ENCODE peak calls at places on chromosomes 12 and 14, in seven cellular contexts. O, X, C, I, U, N and T are unnamed samples. For H3K27me3, the result is how much of the 10 kb centered on the place peaks cover.

GRCh38 chr12:122825773-122826724 is 9.2 kb upstream of the HIP1R start:
- DNase-seq in I (no peak), N (no peak), X (no peak), O (no peak), U (no peak), C (no peak), T (no peak)

GRCh38 chr12:96427269-96427729 is 27.1 kb upstream of the CDK17 start:
- DNase-seq in O (peak), U (no peak), X (peak), I (peak), C (peak), N (peak), T (peak)

GRCh38 chr12:66164349-66164821 is 5.4 kb downstream of the TMBIM4 start:
- DNase-seq in C (no peak), U (no peak), I (no peak), N (no peak), X (no peak), O (peak), T (peak)

GRCh38 chr14:68876976-68877375 is 84.1 kb upstream of the ZFP36L1 start:
- DNase-seq in N (no peak), O (no peak), U (no peak), I (no peak), X (no peak), C (no peak), T (no peak)

GRCh38 chr14:50342211-50343080 is 30.3 kb downstream of the DMAC2L start:
- DNase-seq in X (peak), N (no peak), I (no peak), U (no peak), C (peak), O (peak), T (peak)

GRCh38 chr12:111447571-111448265 is 42.0 kb downstream of the SH2B3 start:
- DNase-seq in N (no peak), I (no peak), U (peak), O (no peak), C (no peak), X (no peak), T (no peak)

GRCh38 chr14:99698642-99699041 is 14.5 kb downstream of the CYP46A1 start:
- DNase-seq in C (no peak), O (no peak), I (no peak), U (peak), N (no peak), X (no peak), T (no peak)

GRCh38 chr12:75878382-75878720 is 153.2 kb downstream of the PHLDA1 start:
- DNase-seq in O (peak), X (peak), I (no peak), U (no peak), C (no peak), N (no peak), T (peak)

GRCh38 chr14:34479694-34480093 is 17.7 kb upstream of the SPTSSA start:
- DNase-seq in C (no peak), O (no peak), N (no peak), X (no peak), I (no peak), U (no peak), T (no peak)

GRCh38 chr14:37824936-37825698 is 229.7 kb downstream of the TTC6 start:
- DNase-seq in U (no peak), N (no peak), C (no peak), I (no peak), X (no peak), O (no peak), T (peak)

GRCh38 chr12:11718768-11719253 is 69.3 kb downstream of the ETV6 start:
- DNase-seq in N (no peak), X (peak), C (no peak), O (peak), I (no peak), U (no peak), T (peak)

GRCh38 chr12:70535896-70536374 is 101.3 kb downstream of the PTPRB start:
- DNase-seq in U (no peak), O (no peak), C (no peak), X (peak), I (no peak), N (no peak), T (no peak)

GRCh38 chr12:22729898-22730443 is 105.0 kb downstream of the ETNK1 start:
- DNase-seq in O (peak), C (no peak), X (peak), N (no peak), I (no peak), U (no peak), T (peak)

GRCh38 chr14:52044791-52045522 is 23.9 kb downstream of the NID2 start:
- DNase-seq in C (no peak), N (peak), X (no peak), U (no peak), I (no peak), O (peak), T (peak)

GRCh38 chr12:117035287-117035686 is 63.9 kb downstream of the TESC start:
- DNase-seq in U (no peak), C (no peak), I (no peak), N (no peak), X (peak), O (no peak), T (no peak)

GRCh38 chr12:93892431-93893210 is 215.4 kb downstream of the CRADD start:
- DNase-seq in X (peak), N (no peak), O (no peak), U (no peak), I (peak), C (no peak), T (no peak)

GRCh38 chr12:124469193-124469888 is 98.1 kb downstream of the NCOR2 start:
- DNase-seq in O (no peak), I (no peak), X (peak), U (peak), C (peak), N (no peak), T (no peak)

GRCh38 chr12:58509116-58509885 is 411.0 kb downstream of the LRIG3 start:
- DNase-seq in I (no peak), C (no peak), U (no peak), X (no peak), N (no peak), O (peak), T (peak)

GRCh38 chr14:106491851-106492250 is 965.5 kb downstream of the TMEM121 start:
- DNase-seq in X (peak), U (peak), I (no peak), N (no peak), C (no peak), O (no peak), T (no peak)

GRCh38 chr14:43306053-43306452 is 1201.0 kb downstream of the FSCB start:
- DNase-seq in N (no peak), U (no peak), X (no peak), I (no peak), O (no peak), C (no peak), T (no peak)

GRCh38 chr12:96496944-96497343 is 7.6 kb downstream of the CFAP54 start:
- DNase-seq in O (no peak), N (no peak), X (no peak), I (no peak), C (no peak), U (no peak), T (no peak)

GRCh38 chr12:14313379-14313778 is 52.1 kb upstream of the ATF7IP start:
- DNase-seq in C (no peak), N (peak), O (peak), U (no peak), X (no peak), I (no peak), T (no peak)
- H3K27me3 ChIP-seq in C (under half), N (under half), O (under half), U (under half), X (under half), I (under half), T (under half)

GRCh38 chr12:100187068-100187467 is 13.5 kb upstream of the ACTR6 start:
- DNase-seq in C (no peak), O (no peak), X (no peak), I (no peak), N (no peak), U (no peak), T (no peak)

GRCh38 chr12:100189241-100190012 is 11.2 kb upstream of the ACTR6 start:
- DNase-seq in X (no peak), O (no peak), N (no peak), C (no peak), I (no peak), U (no peak), T (no peak)

GRCh38 chr12:100186071-100186470 is 14.5 kb upstream of the ACTR6 start:
- DNase-seq in U (no peak), I (no peak), C (no peak), X (no peak), O (no peak), N (no peak), T (no peak)

GRCh38 chr12:100190013-100190394 is 10.6 kb upstream of the ACTR6 start:
- DNase-seq in N (no peak), X (no peak), C (no peak), U (no peak), O (no peak), I (no peak), T (peak)

GRCh38 chr12:100187857-100188519 is 12.6 kb upstream of the ACTR6 start:
- DNase-seq in U (no peak), X (no peak), C (no peak), N (no peak), O (no peak), I (no peak), T (no peak)
- H4K8ac ChIP-seq in U (no peak), X (no peak), C (no peak), N (no peak), O (no peak), I (no peak), T (no peak)

DNA sequence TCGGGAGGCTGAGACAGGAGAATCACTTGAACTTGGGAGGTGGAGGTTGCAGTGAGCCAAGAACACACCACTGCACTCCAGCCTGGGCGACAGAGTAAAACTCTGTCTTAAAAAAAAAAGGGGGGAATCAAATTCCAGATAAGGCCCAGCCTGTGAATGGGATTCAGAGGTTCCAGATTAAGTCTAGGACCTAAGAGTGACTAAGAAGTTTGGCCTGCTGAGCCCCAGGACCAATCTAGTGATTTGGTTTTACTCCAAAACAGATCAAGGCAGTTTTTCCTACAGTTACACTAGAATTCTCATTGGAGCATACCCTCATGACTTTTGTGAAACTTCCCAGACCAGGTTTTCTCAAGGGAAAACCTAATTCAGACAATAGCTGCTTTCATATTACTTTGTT is 22.8 kb downstream of the EXOC5 start:
- DNase-seq in N (no peak), I (no peak), X (peak), C (no peak), U (no peak), O (no peak), T (no peak)
- H3K27me3 ChIP-seq in N (under half), I (under half), X (under half), C (under half), U (under half), O (under half), T (under half)

GRCh38 chr14:93785423-93785822 is 2.9 kb downstream of the PRIMA1 start:
- DNase-seq in I (no peak), U (no peak), N (no peak), C (no peak), X (no peak), O (no peak), T (no peak)
- H4K8ac ChIP-seq in I (no peak), U (no peak), N (no peak), C (no peak), X (no peak), O (no peak), T (no peak)

GRCh38 chr14:61923348-61923747 is 161.1 kb downstream of the SNAPC1 start:
- DNase-seq in N (no peak), C (no peak), X (peak), I (no peak), O (peak), U (no peak), T (peak)

DNA sequence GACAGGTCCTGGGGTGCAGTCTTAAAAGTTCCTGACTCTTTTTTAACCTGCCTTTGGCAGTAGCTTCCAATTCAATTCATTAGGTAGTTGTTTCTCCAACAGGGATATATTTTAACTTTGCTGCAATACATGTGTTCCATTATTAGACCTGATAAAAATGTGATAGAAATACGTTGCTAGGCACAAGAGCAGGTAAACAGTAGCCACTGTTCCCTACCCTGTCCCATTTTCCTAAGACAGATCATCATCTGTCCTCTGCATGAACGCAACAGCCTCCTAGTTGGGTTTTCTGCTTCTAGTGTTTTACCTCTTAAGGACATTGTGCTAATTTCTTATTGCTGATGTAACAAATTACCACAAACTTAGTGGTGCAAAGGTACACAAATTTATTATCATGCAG is 156.8 kb downstream of the SNAPC1 start:
- DNase-seq in O (no peak), N (no peak), I (no peak), X (no peak), C (no peak), U (no peak), T (no peak)
- H3K27me3 ChIP-seq in O (under half), N (under half), I (under half), X (under half), C (under half), U (under half), T (under half)

DNA sequence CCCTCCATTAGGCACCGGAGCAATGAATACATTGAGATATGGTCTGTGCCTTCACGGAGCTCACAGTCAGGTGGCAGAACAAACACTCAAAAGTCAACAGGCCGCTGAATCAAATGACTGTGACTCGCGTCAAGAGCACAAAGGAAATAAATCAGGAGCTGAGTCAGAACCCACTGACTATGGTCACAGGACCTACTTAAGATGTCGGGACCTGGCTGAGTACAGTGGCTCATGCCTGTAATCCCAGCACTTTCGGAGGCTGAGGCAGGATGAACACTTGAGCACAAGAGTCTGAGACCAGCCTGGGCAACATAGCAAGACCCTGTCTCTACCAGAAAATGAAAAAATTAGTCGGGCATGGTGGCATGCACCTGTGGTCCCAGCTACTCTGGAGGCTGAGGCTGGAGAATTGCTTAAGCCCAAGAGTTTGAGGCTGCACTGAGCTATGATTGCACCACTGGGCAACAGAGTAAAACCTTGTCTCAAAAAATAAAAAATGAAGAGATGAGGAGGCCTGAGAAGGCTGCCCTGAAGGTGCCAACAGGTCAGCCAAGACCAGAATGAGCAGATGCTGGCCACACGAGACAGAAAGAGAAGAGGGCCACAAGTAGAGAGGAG is 19.9 kb downstream of the TMEM233 start:
- DNase-seq in N (no peak), C (no peak), U (no peak), X (no peak), I (no peak), O (peak), T (no peak)
- H4K8ac ChIP-seq in N (no peak), C (no peak), U (no peak), X (no peak), I (no peak), O (no peak), T (no peak)

DNA sequence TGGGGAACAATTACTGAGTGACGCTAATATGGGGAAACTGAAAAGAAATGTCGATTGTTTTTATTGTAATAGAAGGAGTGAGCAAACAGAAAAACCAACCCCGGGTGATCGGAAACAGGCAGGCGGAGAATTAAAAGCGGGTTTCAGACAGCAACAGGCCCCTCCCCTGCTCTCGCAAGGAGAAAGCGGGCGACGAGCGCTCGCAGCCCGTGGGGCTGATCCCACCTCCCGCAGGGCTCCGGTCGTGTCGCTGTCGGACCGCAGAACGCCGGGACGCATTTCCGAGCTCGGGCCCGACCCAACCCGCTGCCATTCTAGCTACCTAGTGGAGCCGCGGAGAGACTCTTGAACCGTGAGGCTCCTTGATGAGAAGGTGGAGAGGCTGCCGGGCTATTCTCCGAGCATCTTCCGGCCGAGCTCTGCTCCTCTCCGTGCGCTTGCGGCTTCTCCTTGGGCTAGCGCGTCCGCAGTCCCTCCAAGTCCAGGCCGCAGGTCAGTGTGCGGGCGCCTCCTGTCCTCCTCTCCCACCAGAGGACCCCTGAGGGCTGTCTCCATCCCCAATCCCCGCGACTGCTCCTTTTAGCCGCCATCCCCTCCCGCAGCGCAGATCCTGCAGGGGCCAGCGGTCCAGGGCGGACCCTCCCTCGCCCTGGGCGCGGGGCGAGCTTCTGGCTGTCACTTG is 4.1 kb upstream of the PAX9 start:
- DNase-seq in C (peak), I (no peak), U (peak), X (peak), N (no peak), O (no peak), T (peak)
- H3K27me3 ChIP-seq in C (half or more), I (half or more), U (half or more), X (half or more), N (half or more), O (half or more), T (half or more)

DNA sequence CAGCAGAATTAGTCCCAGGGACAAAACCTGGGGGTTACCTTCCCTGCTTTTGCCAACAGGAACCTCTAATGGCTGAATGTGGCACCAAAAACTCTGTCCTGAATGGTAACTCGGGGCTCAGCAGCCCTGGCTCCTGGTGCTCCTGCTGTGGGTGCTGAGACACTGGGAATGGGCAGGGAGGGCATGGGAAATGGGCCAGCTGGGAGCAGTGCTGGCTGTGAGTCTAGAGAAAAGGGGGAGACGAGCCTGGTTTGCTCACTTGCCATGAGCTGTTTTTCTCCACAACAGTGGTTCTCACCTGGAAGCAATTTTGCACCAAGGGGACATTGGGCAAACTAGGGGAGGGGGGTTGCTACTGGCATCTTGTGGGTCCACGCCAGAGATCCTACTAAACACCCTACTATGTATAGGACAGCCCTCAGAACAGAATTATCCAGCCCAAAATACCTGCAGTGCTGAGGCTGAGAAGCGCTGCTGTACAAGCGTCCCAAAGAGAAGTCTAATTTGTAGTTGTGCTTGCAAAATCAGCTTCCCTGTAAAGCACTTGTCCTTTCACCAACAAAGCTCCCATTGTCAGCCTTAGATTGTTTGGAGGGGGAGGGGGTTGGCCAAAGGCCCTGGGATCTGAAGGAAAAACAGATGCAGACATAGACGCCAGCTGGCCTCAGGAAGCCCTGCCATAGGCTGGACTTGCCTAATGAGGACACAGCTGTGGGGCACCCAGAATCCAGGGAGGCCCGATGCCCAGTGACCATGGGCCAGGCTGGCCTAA is 3.6 kb downstream of the LRRC74A start:
- DNase-seq in U (no peak), O (no peak), N (no peak), C (no peak), X (no peak), I (no peak), T (no peak)
- H4K8ac ChIP-seq in U (no peak), O (no peak), N (no peak), C (no peak), X (no peak), I (no peak), T (no peak)